ENCODE peak calls at places on chromosomes 4 and X, in five cellular contexts. I is right atrium auricular region, S is GM23248, C is brain microvascular endothelial cell, L is osteoblast. O is an unnamed sample.

GRCh38 chrX:119826399-119826959 is 26.3 kb downstream of the UPF3B start:
- DNase-seq in I (no peak), S (peak; percentile 63), C (peak; percentile 23), L (no peak), O (no peak)

GRCh38 chr4:166924456-166924855 is 309.8 kb downstream of the SPOCK3 start:
- DNase-seq in I (no peak), S (no peak), C (no peak), L (no peak), O (no peak)

GRCh38 chr4:108838451-108838850 is 75.6 kb upstream of the ETNPPL start:
- DNase-seq in I (no peak), S (no peak), C (no peak), L (no peak), O (no peak)

GRCh38 chr4:137650051-137650450 is 117.8 kb upstream of the PCDH18 start:
- DNase-seq in I (no peak), S (no peak), C (no peak), L (no peak), O (no peak)

GRCh38 chrX:57070185-57070984 is 51.0 kb downstream of the SPIN2B start:
- DNase-seq in I (no peak), S (peak; percentile 0), C (no peak), L (no peak), O (no peak)

GRCh38 chr4:105182211-105182610 is 35.5 kb downstream of the TET2 start:
- DNase-seq in I (no peak), S (no peak), C (no peak), L (no peak), O (no peak)

GRCh38 chr4:76550966-76551780 is 116.1 kb downstream of the SHROOM3 start:
- DNase-seq in I (no peak), S (no peak), C (no peak), L (peak; percentile 54), O (no peak)

GRCh38 chr4:41212221-41213203 is 1.8 kb downstream of the APBB2 start:
- DNase-seq in I (no peak), S (peak; percentile 77), C (peak; percentile 74), L (peak; percentile 86), O (peak; percentile 34)

GRCh38 chr4:48896845-48897244 is 9.7 kb downstream of the OCIAD2 start:
- DNase-seq in I (no peak), S (no peak), C (no peak), L (no peak), O (no peak)

GRCh38 chr4:98692411-98692810 is 34.0 kb upstream of the TSPAN5 start:
- DNase-seq in I (no peak), S (no peak), C (no peak), L (no peak), O (no peak)

GRCh38 chrX:29431895-29432294 is 783.5 kb upstream of the MAGEB2 start:
- DNase-seq in I (no peak), S (no peak), C (no peak), L (no peak), O (no peak)

GRCh38 chr4:38387348-38387747 is 276.7 kb upstream of the KLF3 start:
- DNase-seq in I (peak; percentile 91), S (peak; percentile 14), C (peak; percentile 47), L (peak; percentile 36), O (no peak)

GRCh38 chr4:168153596-168154440 is 61.5 kb downstream of the ANXA10 start:
- DNase-seq in I (peak; percentile 73), S (peak; percentile 80), C (peak; percentile 90), L (no peak), O (no peak)

GRCh38 chr4:157043131-157043530 is 32.8 kb upstream of the GLRB start:
- DNase-seq in I (no peak), S (peak; percentile 38), C (peak; percentile 34), L (no peak), O (no peak)

GRCh38 chr4:76197971-76198410 is 15.6 kb downstream of the SCARB2 start:
- DNase-seq in I (no peak), S (peak; percentile 77), C (peak; percentile 71), L (no peak), O (peak; percentile 93)

GRCh38 chr4:92163348-92163747 is 140.4 kb upstream of the GRID2 start:
- DNase-seq in I (no peak), S (peak; percentile 22), C (no peak), L (no peak), O (no peak)

GRCh38 chrX:44953734-44954502 is 80.9 kb downstream of the KDM6A start:
- DNase-seq in I (no peak), S (no peak), C (no peak), L (peak; percentile 17), O (no peak)

GRCh38 chr4:140049024-140049923 is 104.7 kb downstream of the MAML3 start:
- DNase-seq in I (no peak), S (peak; percentile 62), C (peak; percentile 55), L (no peak), O (peak; percentile 90)

GRCh38 chrX:72125331-72126047 is 6.2 kb downstream of the RTL5 start:
- DNase-seq in I (no peak), S (no peak), C (no peak), L (no peak), O (no peak)

GRCh38 chr4:38154681-38155588 is 194.7 kb downstream of the PTTG2 start:
- DNase-seq in I (no peak), S (peak; percentile 42), C (no peak), L (no peak), O (no peak)

GRCh38 chr4:101114936-101115372 is 232.4 kb downstream of the PPP3CA start:
- DNase-seq in I (no peak), S (peak; percentile 72), C (peak; percentile 24), L (no peak), O (no peak)

GRCh38 chrX:8743126-8743732 is 11.3 kb upstream of the ANOS1 start:
- DNase-seq in I (no peak), S (peak; percentile 46), C (peak; percentile 22), L (no peak), O (no peak)

GRCh38 chr4:39032218-39033085 is at the start of gene TMEM156:
- DNase-seq in I (no peak), S (peak; percentile 50), C (peak; percentile 25), L (no peak), O (peak; percentile 7)

GRCh38 chr4:1407657-1408333 is 1.6 kb upstream of the NKX1-1 start:
- DNase-seq in I (no peak), S (no peak), C (no peak), L (peak; percentile 83), O (no peak)

GRCh38 chr4:6671648-6672047 is 22.0 kb upstream of the S100P start:
- DNase-seq in I (no peak), S (no peak), C (no peak), L (peak; percentile 53), O (no peak)

GRCh38 chr4:130995988-130996387 is 1900.0 kb downstream of the C4orf33 start:
- DNase-seq in I (no peak), S (no peak), C (no peak), L (no peak), O (no peak)

GRCh38 chr4:86564795-86565194 is 29.3 kb upstream of the PTPN13 start:
- DNase-seq in I (no peak), S (no peak), C (no peak), L (no peak), O (no peak)

GRCh38 chr4:133624744-133625143 is 475.6 kb downstream of the PCDH10 start:
- DNase-seq in I (no peak), S (no peak), C (no peak), L (no peak), O (no peak)

GRCh38 chrX:117808413-117808812 is 308.2 kb downstream of the KLHL13 start:
- DNase-seq in I (no peak), S (no peak), C (no peak), L (peak; percentile 39), O (no peak)

GRCh38 chrX:40035726-40036125 is 62.0 kb downstream of the BCOR start:
- DNase-seq in I (no peak), S (no peak), C (no peak), L (no peak), O (no peak)

GRCh38 chrX:14873676-14874049 is 442 bp downstream of the MOSPD2 start:
- DNase-seq in I (no peak), S (no peak), C (no peak), L (no peak), O (no peak)

GRCh38 chr4:7802093-7802726 is 137.5 kb downstream of the AFAP1 start:
- DNase-seq in I (peak; percentile 92), S (peak; percentile 91), C (peak; percentile 88), L (peak; percentile 91), O (peak; percentile 83)

GRCh38 chrX:130173190-130173895 is 1.6 kb downstream of the RAB33A start:
- DNase-seq in I (peak; percentile 77), S (peak; percentile 85), C (peak; percentile 72), L (peak; percentile 96), O (peak; percentile 72)

GRCh38 chr4:139794158-139794954 is 128.7 kb downstream of the MGST2 start:
- DNase-seq in I (no peak), S (peak; percentile 91), C (no peak), L (no peak), O (no peak)

GRCh38 chrX:119640621-119641020 is 34.4 kb upstream of the NKRF start:
- DNase-seq in I (no peak), S (no peak), C (no peak), L (no peak), O (no peak)

GRCh38 chr4:6856391-6856790 is 53.2 kb upstream of the TBC1D14 start:
- DNase-seq in I (no peak), S (peak; percentile 23), C (no peak), L (no peak), O (no peak)

GRCh38 chr4:142191901-142192300 is 555.5 kb downstream of the IL15 start:
- DNase-seq in I (no peak), S (peak; percentile 64), C (no peak), L (no peak), O (no peak)

GRCh38 chr4:91826186-91826585 is 477.6 kb upstream of the GRID2 start:
- DNase-seq in I (no peak), S (no peak), C (peak; percentile 1), L (no peak), O (no peak)

O was measured in posterior cingulate gyrus.